ENCODE peak calls at places on chromosomes 3 and 15, in seven cellular contexts. P is HepG2, I is Panc1, G is GM12878, M is SK-N-SH, X is K562, T is H1. C is an unnamed sample.

GRCh38 chr3:156728267-156728985 is 54.0 kb downstream of the TIPARP start:
- DNase-seq in G (no peak), X (no peak), I (no peak), T (no peak), P (peak; percentile 81), M (no peak), C (no peak)

GRCh38 chr15:93164409-93164808 is 75.4 kb upstream of the RGMA start:
- DNase-seq in X (no peak), M (no peak), I (no peak), G (no peak), T (no peak), P (no peak), C (no peak)

GRCh38 chr3:129608087-129608935 is 1.8 kb upstream of the PLXND1 start:
- DNase-seq in T (no peak), I (no peak), G (no peak), P (no peak), M (peak; percentile 72), X (peak; percentile 35), C (no peak)

GRCh38 chr3:32278714-32279113 is 40.2 kb downstream of the CMTM8 start:
- DNase-seq in M (no peak), X (no peak), G (no peak), T (no peak), I (no peak), P (no peak), C (no peak)

GRCh38 chr3:159964166-159964973 is 24.3 kb upstream of the IL12A start:
- DNase-seq in T (no peak), X (no peak), P (no peak), I (peak; percentile 59), G (peak; percentile 74), M (no peak), C (no peak)

GRCh38 chr3:123813876-123814275 is 70.3 kb downstream of the MYLK start:
- DNase-seq in M (no peak), X (no peak), I (no peak), P (no peak), T (no peak), G (no peak), C (no peak)

GRCh38 chr3:190883973-190884832 is 21.7 kb upstream of the GMNC start:
- DNase-seq in I (peak; percentile 56), P (peak; percentile 53), G (no peak), X (peak; percentile 8), M (peak; percentile 36), T (peak; percentile 51), C (peak; percentile 54)

GRCh38 chr15:76258460-76258859 is 52.8 kb downstream of the ETFA start:
- DNase-seq in T (no peak), X (no peak), G (no peak), M (no peak), P (no peak), I (no peak), C (no peak)

GRCh38 chr3:13135811-13136321 is 62.6 kb upstream of the IQSEC1 start:
- DNase-seq in X (no peak), M (no peak), P (no peak), T (no peak), G (no peak), I (no peak), C (no peak)

GRCh38 chr3:9697892-9698291 is 5.7 kb upstream of the CPNE9 start:
- DNase-seq in I (no peak), X (no peak), P (no peak), T (no peak), G (no peak), M (no peak), C (no peak)
- TF ChIP-seq SIN3A in I (no peak), X (no peak), P (no peak), T (no peak), G (no peak), M (no peak), C (no peak)

GRCh38 chr3:16467368-16467767 is 46.1 kb downstream of the RFTN1 start:
- DNase-seq in M (no peak), X (no peak), T (no peak), P (no peak), I (no peak), G (peak; percentile 28), C (no peak)

GRCh38 chr3:16470590-16470989 is 42.9 kb downstream of the RFTN1 start:
- DNase-seq in P (no peak), G (no peak), X (no peak), M (no peak), T (no peak), I (no peak), C (no peak)

GRCh38 chr3:16466822-16467221 is 46.7 kb downstream of the RFTN1 start:
- DNase-seq in T (no peak), I (no peak), G (no peak), P (no peak), X (no peak), M (no peak), C (no peak)

GRCh38 chr3:16471897-16472296 is 41.6 kb downstream of the RFTN1 start:
- DNase-seq in T (no peak), I (no peak), G (no peak), X (no peak), P (no peak), M (no peak), C (no peak)

GRCh38 chr3:16468114-16469098 is 45.1 kb downstream of the RFTN1 start:
- DNase-seq in T (no peak), X (no peak), M (peak; percentile 61), G (no peak), I (no peak), P (no peak), C (no peak)
- TF ChIP-seq SIN3A in T (no peak), X (no peak), M (no peak), G (no peak), I (no peak), P (no peak), C (no peak)

GRCh38 chr3:182711261-182711683 is 82.0 kb upstream of the ATP11B start:
- DNase-seq in T (no peak), X (no peak), G (no peak), M (no peak), I (no peak), P (peak; percentile 59), C (no peak)

GRCh38 chr3:182715006-182715405 is 78.3 kb upstream of the ATP11B start:
- DNase-seq in X (no peak), I (no peak), G (no peak), M (no peak), P (no peak), T (no peak), C (no peak)

GRCh38 chr3:182716114-182716688 is 77.1 kb upstream of the ATP11B start:
- DNase-seq in M (no peak), T (no peak), G (peak; percentile 38), P (no peak), X (no peak), I (no peak), C (no peak)

GRCh38 chr3:182711853-182712252 is 81.5 kb upstream of the ATP11B start:
- DNase-seq in G (no peak), T (no peak), X (no peak), I (no peak), M (no peak), P (no peak), C (no peak)

DNA sequence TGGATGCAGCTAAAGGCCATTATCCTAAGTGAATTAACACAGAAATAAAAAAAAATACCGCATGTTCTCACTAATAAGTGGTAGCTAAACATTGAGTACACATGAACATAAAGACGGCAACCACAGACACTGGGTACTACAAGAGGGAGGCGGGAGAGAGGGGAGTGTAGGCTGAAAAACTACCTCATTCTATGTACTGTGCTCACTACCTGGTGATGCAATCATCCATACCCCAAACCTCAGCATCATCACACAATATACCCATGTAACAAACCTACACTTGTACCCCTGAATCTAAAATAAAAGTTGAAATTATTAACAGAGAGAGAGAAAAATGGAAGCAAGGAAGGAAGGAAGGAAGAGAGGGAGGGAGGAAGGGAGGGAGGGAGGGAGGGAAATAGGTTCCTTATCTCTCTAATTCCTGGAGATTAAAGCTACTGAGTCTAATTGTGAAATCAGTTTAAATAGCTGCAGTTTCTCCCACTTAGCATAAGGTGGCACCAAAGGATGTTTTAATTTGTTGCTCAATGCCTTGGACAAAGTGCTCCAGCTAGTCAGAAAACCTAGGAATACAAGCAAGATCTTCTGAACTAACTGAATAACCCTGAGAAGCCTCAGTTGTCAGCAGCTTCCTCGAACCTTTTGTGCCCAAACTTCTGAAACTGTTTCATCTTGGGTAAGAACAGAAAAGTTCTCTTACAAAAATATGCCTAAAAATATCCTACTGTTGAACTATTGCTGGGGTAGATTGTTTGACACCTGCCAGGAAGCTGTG is 79.4 kb upstream of the ATP11B start:
- DNase-seq in G (peak; percentile 49), X (no peak), P (peak; percentile 58), I (peak; percentile 47), M (peak; percentile 62), T (no peak), C (peak; percentile 60)
- TF ChIP-seq SIN3A in G (no peak), X (no peak), P (no peak), I (no peak), M (no peak), T (no peak), C (no peak)

DNA sequence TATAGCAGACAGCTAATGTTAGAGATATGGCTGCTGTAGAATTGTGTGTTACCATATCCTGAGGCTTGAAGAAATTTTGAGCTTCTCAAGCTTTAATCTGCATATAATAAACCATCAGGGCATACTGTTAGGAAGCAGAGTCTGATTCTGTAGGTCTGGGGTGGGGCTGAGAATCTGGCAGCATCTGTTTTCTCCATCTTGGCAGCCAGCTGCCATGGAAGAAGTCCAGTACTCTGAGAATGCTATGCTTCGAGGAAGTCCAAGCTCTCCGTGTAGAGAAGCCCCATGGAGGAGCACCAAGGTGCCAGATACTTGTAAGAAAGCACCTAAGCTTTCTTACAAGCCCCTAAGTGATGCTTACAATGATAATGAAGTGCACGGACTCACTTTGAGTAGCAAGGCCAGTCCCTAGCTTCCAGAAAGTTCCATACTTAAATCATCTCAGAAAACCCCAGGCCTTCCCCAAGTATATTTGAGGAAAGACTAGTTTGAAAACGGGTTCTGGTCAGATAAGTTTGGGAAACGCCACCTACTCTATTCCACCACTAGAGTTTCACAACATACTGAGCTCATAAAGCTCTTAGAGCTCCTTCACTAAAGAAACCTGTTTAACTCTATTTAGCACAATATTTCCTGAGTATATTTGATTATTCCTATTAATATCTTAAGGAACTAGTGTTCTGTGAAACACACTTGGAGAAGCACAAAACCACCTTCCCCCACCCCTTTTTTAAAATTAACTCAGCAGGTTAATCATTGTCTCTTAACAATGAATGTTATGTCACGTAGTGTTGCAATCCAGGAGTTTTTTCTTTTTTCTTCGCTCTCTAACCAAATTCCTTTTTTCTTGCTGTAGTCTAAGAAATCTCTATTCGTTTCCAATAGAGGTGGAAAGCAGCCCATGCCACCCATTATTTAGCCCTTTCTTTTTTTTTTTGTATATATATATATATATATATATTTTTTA is 59.9 kb upstream of the RASGRP1 start:
- DNase-seq in P (no peak), I (no peak), M (no peak), G (no peak), T (no peak), X (no peak), C (no peak)
- TF ChIP-seq SIN3A in P (no peak), I (no peak), M (no peak), G (no peak), T (no peak), X (no peak), C (no peak)